ENCODE peak calls at places on chromosomes 7 and 10, in four cellular contexts. P is AML-193, N is left cardiac atrium, M is caudate nucleus. C is an unnamed sample.

GRCh38 chr7:5396999-5397656 is 26.5 kb downstream of the TNRC18 start:
- DNase-seq in N (peak), P (peak), M (peak), C (peak)

GRCh38 chr7:134900430-134900876 is 85.9 kb upstream of the AGBL3 start:
- DNase-seq in P (no peak), M (no peak), N (no peak), C (no peak)

GRCh38 chr7:139116999-139117398 is 7.5 kb upstream of the ZC3HAV1 start:
- DNase-seq in N (no peak), M (no peak), P (no peak), C (no peak)

GRCh38 chr10:122127943-122128342 is 139.0 kb downstream of the TACC2 start:
- DNase-seq in N (peak), M (no peak), P (no peak), C (peak)

GRCh38 chr10:34241226-34242000 is 573.7 kb downstream of the PARD3 start:
- DNase-seq in P (no peak), M (no peak), N (no peak), C (peak)

GRCh38 chr10:105287970-105288369 is 646.9 kb downstream of the SORCS3 start:
- DNase-seq in N (no peak), M (no peak), P (no peak), C (no peak)

GRCh38 chr7:107025449-107026103 is 18.9 kb upstream of the PRKAR2B start:
- DNase-seq in M (no peak), P (peak), N (no peak), C (peak)

GRCh38 chr10:111079781-111080180 is 3.0 kb downstream of the ADRA2A start:
- DNase-seq in M (no peak), P (no peak), N (no peak), C (no peak)

GRCh38 chr10:105159268-105159667 is 518.2 kb downstream of the SORCS3 start:
- DNase-seq in M (no peak), N (no peak), P (no peak), C (no peak)

GRCh38 chr7:22849158-22849557 is 26.5 kb upstream of the TOMM7 start:
- DNase-seq in P (no peak), M (no peak), N (no peak), C (peak)

GRCh38 chr10:94303929-94304328 is 58.8 kb downstream of the NOC3L start:
- DNase-seq in P (no peak), N (no peak), M (no peak), C (no peak)

GRCh38 chr7:76037310-76037709 is 10.5 kb downstream of the STYXL1 start:
- DNase-seq in N (peak), M (no peak), P (no peak), C (peak)

GRCh38 chr10:19097151-19097550 is 48.5 kb downstream of the MALRD1 start:
- DNase-seq in M (no peak), N (no peak), P (no peak), C (no peak)

GRCh38 chr10:96671207-96671890 is 49.0 kb downstream of the PIK3AP1 start:
- DNase-seq in N (no peak), M (no peak), P (no peak), C (no peak)

GRCh38 chr7:50834136-50834535 is 51.4 kb upstream of the GRB10 start:
- DNase-seq in P (no peak), M (no peak), N (no peak), C (no peak)

GRCh38 chr10:28155726-28156125 is 147.1 kb downstream of the MPP7 start:
- DNase-seq in P (no peak), N (no peak), M (no peak), C (no peak)

GRCh38 chr7:74272305-74273038 is 16.7 kb upstream of the CLIP2 start:
- DNase-seq in M (peak), N (peak), P (peak), C (peak)

GRCh38 chr7:76294344-76295024 is 8.0 kb upstream of the HSPB1 start:
- DNase-seq in N (peak), P (no peak), M (peak), C (peak)

GRCh38 chr10:62681211-62681940 is 123.1 kb upstream of the ADO start:
- DNase-seq in M (no peak), N (no peak), P (peak), C (no peak)

GRCh38 chr7:140008755-140009610 is 53.8 kb downstream of the PARP12 start:
- DNase-seq in M (no peak), N (no peak), P (no peak), C (no peak)

GRCh38 chr7:64114791-64115190 is 69.6 kb downstream of the ZNF727 start:
- DNase-seq in P (no peak), N (no peak), M (no peak), C (no peak)

GRCh38 chr10:17456032-17456548 is 1.7 kb upstream of the ST8SIA6 start:
- DNase-seq in M (no peak), P (no peak), N (no peak), C (no peak)

GRCh38 chr10:35416628-35417625 is 80.6 kb downstream of the CCNY start:
- DNase-seq in N (no peak), P (no peak), M (no peak), C (no peak)

GRCh38 chr7:104772405-104772821 is 241.6 kb upstream of the KMT2E start:
- DNase-seq in N (no peak), M (peak), P (no peak), C (no peak)

GRCh38 chr7:146096994-146097393 is 19.6 kb upstream of the CNTNAP2 start:
- DNase-seq in P (peak), M (no peak), N (no peak), C (no peak)

GRCh38 chr10:50917486-50917885 is 32.1 kb upstream of the A1CF start:
- DNase-seq in P (no peak), M (no peak), N (no peak), C (peak)

GRCh38 chr10:10819206-10819856 is 198.3 kb upstream of the CELF2 start:
- DNase-seq in N (no peak), M (no peak), P (no peak), C (no peak)

GRCh38 chr7:46932656-46933424 is 649.1 kb downstream of the TNS3 start:
- DNase-seq in M (no peak), N (peak), P (no peak), C (peak)

GRCh38 chr7:41705109-41705871 is 2.4 kb upstream of the INHBA start:
- DNase-seq in P (peak), N (peak), M (peak), C (peak)

GRCh38 chr10:94461503-94461902 is 59.2 kb downstream of the TBC1D12 start:
- DNase-seq in N (no peak), M (no peak), P (no peak), C (no peak)

GRCh38 chr7:133478591-133479135 is 225.8 kb downstream of the EXOC4 start:
- DNase-seq in M (no peak), P (no peak), N (no peak), C (no peak)

GRCh38 chr10:11881477-11882417 is 58.6 kb downstream of the PROSER2 start:
- DNase-seq in P (no peak), M (no peak), N (no peak), C (no peak)

GRCh38 chr7:47180268-47180826 is 401.6 kb downstream of the TNS3 start:
- DNase-seq in M (no peak), N (peak), P (peak), C (peak)

GRCh38 chr7:130901209-130901783 is 167.3 kb upstream of the KLF14 start:
- DNase-seq in N (peak), P (no peak), M (no peak), C (peak)